ENCODE peak calls at places on chromosomes 1 and 21, in nine cellular contexts. R, C, D, T, N, X, G, L and I are unnamed samples.

GRCh38 chr1:190179817-190180216 is 297.8 kb downstream of the BRINP3 start:
- DNase-seq in R (peak), C (no peak), D (no peak), T (no peak), N (no peak), X (no peak), G (peak), L (no peak), I (no peak)

GRCh38 chr1:202624088-202624780 is 86.0 kb downstream of the SYT2 start:
- DNase-seq in R (no peak), C (no peak), D (no peak), T (no peak), N (no peak), X (no peak), G (no peak), L (no peak), I (no peak)

GRCh38 chr1:167681497-167682102 is 40.2 kb upstream of the MPZL1 start:
- DNase-seq in R (no peak), C (no peak), D (no peak), T (no peak), N (no peak), X (no peak), G (no peak), L (no peak), I (no peak)

GRCh38 chr1:223175633-223176032 is 32.6 kb upstream of the TLR5 start:
- DNase-seq in R (no peak), C (no peak), D (no peak), T (no peak), N (no peak), X (no peak), G (no peak), L (no peak), I (no peak)

GRCh38 chr1:84347547-84348239 is 46.2 kb downstream of the SAMD13 start:
- DNase-seq in R (no peak), C (no peak), D (no peak), T (no peak), N (no peak), X (no peak), G (no peak), L (no peak), I (no peak)

GRCh38 chr1:244732846-244733450 is 80.0 kb downstream of the DESI2 start:
- DNase-seq in R (no peak), C (no peak), D (no peak), T (no peak), N (no peak), X (no peak), G (no peak), L (no peak), I (no peak)

GRCh38 chr1:59971464-59971911 is 44.9 kb upstream of the CYP2J2 start:
- DNase-seq in R (peak), C (peak), D (peak), T (peak), N (peak), X (peak), G (peak), L (peak), I (peak)

GRCh38 chr1:224517171-224517570 is 82.6 kb upstream of the WDR26 start:
- DNase-seq in R (peak), C (no peak), D (no peak), T (no peak), N (no peak), X (no peak), G (no peak), L (no peak), I (no peak)

GRCh38 chr1:17393225-17393624 is 21.2 kb downstream of the PADI6 start:
- DNase-seq in R (no peak), C (no peak), D (no peak), T (no peak), N (no peak), X (no peak), G (no peak), L (no peak), I (no peak)

GRCh38 chr1:17119076-17119743 is at the start of gene PADI2:
- DNase-seq in R (peak), C (no peak), D (peak), T (peak), N (peak), X (peak), G (peak), L (no peak), I (peak)

GRCh38 chr1:47442844-47443529 is 5.1 kb downstream of the FOXD2 start:
- DNase-seq in R (no peak), C (no peak), D (no peak), T (no peak), N (no peak), X (no peak), G (no peak), L (no peak), I (no peak)

GRCh38 chr21:42645211-42646075 is 8.0 kb upstream of the PDE9A start:
- DNase-seq in R (no peak), C (no peak), D (no peak), T (no peak), N (no peak), X (no peak), G (no peak), L (no peak), I (no peak)

GRCh38 chr1:182215797-182216196 is 154.3 kb upstream of the ZNF648 start:
- DNase-seq in R (no peak), C (no peak), D (no peak), T (no peak), N (no peak), X (no peak), G (peak), L (no peak), I (no peak)

GRCh38 chr1:245177071-245177900 is 22.5 kb downstream of the KIF26B start:
- DNase-seq in R (peak), C (no peak), D (no peak), T (no peak), N (no peak), X (no peak), G (no peak), L (no peak), I (no peak)

GRCh38 chr1:199550384-199551067 is 477.0 kb upstream of the NR5A2 start:
- DNase-seq in R (no peak), C (no peak), D (no peak), T (no peak), N (no peak), X (no peak), G (no peak), L (no peak), I (no peak)

GRCh38 chr1:173418107-173418985 is 58.8 kb upstream of the PRDX6 start:
- DNase-seq in R (peak), C (no peak), D (no peak), T (no peak), N (no peak), X (no peak), G (peak), L (no peak), I (no peak)

GRCh38 chr1:146049436-146049835 is 27.9 kb upstream of the HJV start:
- DNase-seq in R (no peak), C (no peak), D (no peak), T (no peak), N (no peak), X (no peak), G (no peak), L (no peak), I (no peak)

GRCh38 chr1:159088050-159088449 is 11.5 kb upstream of the AIM2 start:
- DNase-seq in R (peak), C (no peak), D (no peak), T (no peak), N (no peak), X (no peak), G (peak), L (no peak), I (no peak)

GRCh38 chr1:66999640-67000400 is 54.1 kb downstream of the SLC35D1 start:
- DNase-seq in R (no peak), C (no peak), D (no peak), T (no peak), N (no peak), X (no peak), G (no peak), L (no peak), I (no peak)

GRCh38 chr1:246811985-246812384 is 87.8 kb downstream of the SCCPDH start:
- DNase-seq in R (no peak), C (no peak), D (no peak), T (no peak), N (no peak), X (no peak), G (no peak), L (no peak), I (no peak)

GRCh38 chr1:204904228-204904810 is 33.7 kb downstream of the NFASC start:
- DNase-seq in R (no peak), C (no peak), D (no peak), T (no peak), N (no peak), X (no peak), G (no peak), L (no peak), I (no peak)

GRCh38 chr1:167687919-167688519 is 33.8 kb upstream of the MPZL1 start:
- DNase-seq in R (peak), C (peak), D (peak), T (peak), N (peak), X (no peak), G (peak), L (peak), I (peak)

GRCh38 chr1:182426442-182427430 is 23.2 kb upstream of the RGSL1 start:
- DNase-seq in R (no peak), C (no peak), D (no peak), T (no peak), N (no peak), X (no peak), G (no peak), L (no peak), I (no peak)

GRCh38 chr1:27574871-27575831 is 28.8 kb downstream of the AHDC1 start:
- DNase-seq in R (peak), C (peak), D (peak), T (no peak), N (peak), X (peak), G (peak), L (no peak), I (peak)

GRCh38 chr21:45981154-45981606 is 390 bp upstream of the COL6A1 start:
- DNase-seq in R (peak), C (peak), D (peak), T (peak), N (peak), X (peak), G (peak), L (peak), I (peak)

GRCh38 chr1:209766051-209766450 is 10.2 kb downstream of the TRAF3IP3 start:
- DNase-seq in R (no peak), C (no peak), D (no peak), T (no peak), N (no peak), X (no peak), G (peak), L (no peak), I (no peak)

GRCh38 chr21:41821081-41821755 is 54.4 kb upstream of the RIPK4 start:
- DNase-seq in R (no peak), C (no peak), D (no peak), T (no peak), N (no peak), X (no peak), G (no peak), L (no peak), I (no peak)

GRCh38 chr1:36178479-36179219 is 22.7 kb downstream of the MAP7D1 start:
- DNase-seq in R (no peak), C (peak), D (peak), T (no peak), N (peak), X (peak), G (peak), L (no peak), I (peak)

GRCh38 chr1:94828251-94828650 is 8.1 kb downstream of the SLC44A3 start:
- DNase-seq in R (no peak), C (no peak), D (no peak), T (no peak), N (no peak), X (no peak), G (peak), L (no peak), I (no peak)

GRCh38 chr1:84253041-84253440 is 48.5 kb upstream of the SAMD13 start:
- DNase-seq in R (peak), C (no peak), D (no peak), T (no peak), N (no peak), X (no peak), G (peak), L (no peak), I (no peak)